ENCODE peak calls at places on chromosomes 6 and 20, in five cellular contexts. X is left ventricle myocardium inferior, P is cardiac muscle cell, F is hepatocyte, M is endothelial cell. Z is an unnamed sample.

GRCh38 chr6:111057074-111057752 is 30.1 kb upstream of the SLC16A10 start:
- DNase-seq in X (no peak), P (peak; percentile 67), F (peak; percentile 63), M (peak; percentile 23), Z (no peak)

GRCh38 chr6:22112490-22112889 is 184.3 kb downstream of the PRL start:
- DNase-seq in X (no peak), P (peak; percentile 80), F (peak; percentile 11), M (no peak), Z (no peak)

GRCh38 chr20:25103526-25103925 is 21.6 kb upstream of the VSX1 start:
- DNase-seq in X (no peak), P (no peak), F (no peak), M (no peak), Z (no peak)

GRCh38 chr6:139474145-139475108 is 100.0 kb upstream of the CITED2 start:
- DNase-seq in X (no peak), P (peak; percentile 76), F (peak; percentile 33), M (no peak), Z (no peak)

GRCh38 chr6:84860954-84861353 is 96.6 kb upstream of the TBX18 start:
- DNase-seq in X (no peak), P (no peak), F (no peak), M (no peak), Z (no peak)

GRCh38 chr6:158611600-158612041 is 32.9 kb downstream of the DYNLT1 start:
- DNase-seq in X (no peak), P (peak; percentile 41), F (peak; percentile 73), M (no peak), Z (no peak)

GRCh38 chr6:111894951-111895350 is 21.7 kb upstream of the FYN start:
- DNase-seq in X (no peak), P (peak; percentile 33), F (no peak), M (no peak), Z (no peak)

GRCh38 chr6:9233226-9233625 is 797.9 kb upstream of the SLC35B3 start:
- DNase-seq in X (no peak), P (no peak), F (peak; percentile 12), M (no peak), Z (no peak)

GRCh38 chr6:147793871-147794643 is 285.6 kb downstream of the SAMD5 start:
- DNase-seq in X (no peak), P (no peak), F (no peak), M (no peak), Z (no peak)

GRCh38 chr6:389143-389542 is 2.4 kb upstream of the IRF4 start:
- DNase-seq in X (no peak), P (no peak), F (no peak), M (no peak), Z (no peak)

GRCh38 chr6:388202-388903 is 3.2 kb upstream of the IRF4 start:
- DNase-seq in X (no peak), P (peak; percentile 27), F (no peak), M (no peak), Z (no peak)

GRCh38 chr6:390914-391558 is 516 bp upstream of the IRF4 start:
- DNase-seq in X (no peak), P (no peak), F (no peak), M (no peak), Z (no peak)

GRCh38 chr6:391559-392440 is at the start of gene IRF4:
- DNase-seq in X (no peak), P (no peak), F (no peak), M (peak; percentile 22), Z (no peak)

DNA sequence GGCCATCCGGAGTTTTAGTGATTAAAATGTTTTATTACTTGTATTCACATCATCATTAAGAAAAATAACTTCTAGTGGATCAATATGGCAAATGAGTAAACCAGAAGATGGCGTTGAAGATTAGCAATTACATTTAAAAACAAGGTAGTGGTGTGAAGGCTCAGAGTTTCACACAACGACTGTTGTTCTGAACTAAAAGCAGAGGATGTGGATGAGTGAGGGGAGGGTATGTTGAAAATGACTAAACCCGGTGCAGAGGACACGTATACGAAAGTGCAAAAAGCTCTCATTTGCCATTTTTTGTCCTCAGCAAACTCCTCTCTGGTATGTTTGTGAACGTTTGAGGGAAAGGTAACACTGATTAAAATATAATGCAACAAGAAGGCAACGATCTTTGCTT is 1.9 kb upstream of the IRF4 start:
- DNase-seq in X (no peak), P (no peak), F (no peak), M (no peak), Z (no peak)
- TF ChIP-seq CTCF in X (no peak), P (no peak), F (no peak), M (no peak), Z (no peak)

DNA sequence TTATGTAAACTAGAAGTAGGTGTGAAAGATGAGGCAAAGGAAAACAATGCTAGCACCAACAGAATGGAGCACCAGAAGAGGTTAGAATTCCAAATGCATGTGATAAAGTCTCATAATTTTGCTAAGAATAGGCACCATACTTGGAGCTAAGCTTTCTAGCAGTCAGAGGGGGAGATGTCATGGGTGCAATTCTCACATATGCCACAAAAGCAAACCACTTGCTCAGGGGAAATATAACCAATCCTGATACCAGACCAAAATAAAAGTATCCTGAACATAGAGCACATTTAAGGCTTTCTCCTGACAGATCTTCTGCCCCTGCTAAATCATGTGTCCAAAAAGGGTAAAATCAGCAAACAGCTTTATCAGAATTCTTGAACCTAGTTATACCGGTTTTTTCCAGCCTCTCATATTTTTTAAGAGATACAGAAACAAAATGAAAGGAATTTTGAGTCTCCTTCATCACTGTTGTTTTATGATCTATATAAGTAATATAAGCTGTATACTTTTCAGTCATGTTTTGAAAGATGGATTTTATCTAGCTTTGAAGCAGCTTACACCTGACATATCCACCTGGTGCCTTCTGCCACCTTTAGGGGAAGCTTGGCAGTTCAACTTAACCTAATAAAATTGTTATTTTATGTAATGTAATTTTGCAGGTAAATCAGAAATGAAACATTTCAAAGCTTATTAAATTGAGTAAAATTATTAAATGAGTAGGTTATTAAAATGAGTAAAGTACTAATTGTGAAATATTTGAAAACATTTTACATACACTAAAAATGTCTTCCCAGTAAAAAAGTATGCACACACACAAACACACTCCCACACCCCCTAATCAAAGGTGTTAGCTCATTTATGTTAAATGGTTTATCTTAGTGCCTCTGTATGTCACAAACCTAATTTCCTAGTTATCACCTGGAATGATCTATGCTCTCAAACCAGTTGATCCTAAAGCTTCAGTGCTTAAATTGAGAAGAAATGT is 2.8 kb downstream of the SPO11 start:
- DNase-seq in X (no peak), P (no peak), F (peak; percentile 43), M (no peak), Z (no peak)
- TF ChIP-seq CTCF in X (no peak), P (no peak), F (peak; percentile 55), M (peak; percentile 23), Z (peak; percentile 69)

GRCh38 chr20:35478804-35479472 is 23.5 kb downstream of the CEP250 start:
- DNase-seq in X (no peak), P (peak; percentile 13), F (no peak), M (peak; percentile 57), Z (peak; percentile 14)
- TF ChIP-seq CTCF in X (no peak), P (no peak), F (no peak), M (no peak), Z (peak; percentile 19)

DNA sequence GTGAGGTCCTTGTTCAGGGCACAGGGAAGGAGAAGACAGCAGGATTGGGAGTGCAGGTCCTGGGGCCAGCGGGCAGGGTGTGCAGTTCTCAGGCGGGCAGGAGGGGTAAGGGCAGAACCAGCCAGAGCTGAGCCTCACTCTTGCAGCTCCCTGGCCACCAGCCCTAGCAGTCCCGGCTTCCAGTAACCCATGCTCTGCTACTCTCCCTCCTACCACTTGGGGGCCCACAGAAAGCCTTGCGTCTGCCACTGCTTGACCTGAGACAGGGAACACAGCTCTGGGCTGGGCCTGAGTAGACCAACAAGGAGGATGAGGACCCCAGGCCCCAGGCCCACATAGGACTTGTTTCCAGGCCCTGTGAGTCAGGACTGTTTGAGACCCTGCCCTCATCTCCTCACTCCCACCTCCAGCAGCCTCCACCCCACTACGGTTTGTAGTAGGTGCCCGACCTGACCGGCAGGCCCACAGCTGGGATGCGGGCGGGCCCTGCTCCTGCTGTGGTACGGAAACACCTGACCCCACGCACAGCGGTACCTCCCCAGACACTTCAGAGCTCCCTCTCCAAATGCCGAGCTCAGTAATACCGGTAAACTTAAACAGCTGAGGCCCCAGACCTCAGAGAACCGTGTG is 39.2 kb downstream of the KCNK5 start:
- DNase-seq in X (peak; percentile 25), P (peak; percentile 27), F (peak; percentile 74), M (peak; percentile 71), Z (peak; percentile 44)
- TF ChIP-seq CTCF in X (peak; percentile 58), P (peak; percentile 42), F (peak; percentile 43), M (peak; percentile 53), Z (peak; percentile 60)

GRCh38 chr6:1590580-1590979 is 19.1 kb upstream of the FOXC1 start:
- DNase-seq in X (no peak), P (no peak), F (no peak), M (no peak), Z (no peak)
- TF ChIP-seq CTCF in X (no peak), P (no peak), F (no peak), M (no peak), Z (no peak)

GRCh38 chr6:33762713-33763112 is 16.0 kb upstream of the IP6K3 start:
- DNase-seq in X (no peak), P (peak; percentile 48), F (no peak), M (no peak), Z (no peak)

GRCh38 chr6:33766921-33767700 is 20.4 kb upstream of the IP6K3 start:
- DNase-seq in X (no peak), P (no peak), F (no peak), M (no peak), Z (no peak)

GRCh38 chr6:33763483-33763882 is 16.8 kb upstream of the IP6K3 start:
- DNase-seq in X (no peak), P (peak; percentile 65), F (no peak), M (no peak), Z (no peak)

GRCh38 chr6:33764036-33764435 is 17.3 kb upstream of the IP6K3 start:
- DNase-seq in X (no peak), P (no peak), F (no peak), M (no peak), Z (no peak)

DNA sequence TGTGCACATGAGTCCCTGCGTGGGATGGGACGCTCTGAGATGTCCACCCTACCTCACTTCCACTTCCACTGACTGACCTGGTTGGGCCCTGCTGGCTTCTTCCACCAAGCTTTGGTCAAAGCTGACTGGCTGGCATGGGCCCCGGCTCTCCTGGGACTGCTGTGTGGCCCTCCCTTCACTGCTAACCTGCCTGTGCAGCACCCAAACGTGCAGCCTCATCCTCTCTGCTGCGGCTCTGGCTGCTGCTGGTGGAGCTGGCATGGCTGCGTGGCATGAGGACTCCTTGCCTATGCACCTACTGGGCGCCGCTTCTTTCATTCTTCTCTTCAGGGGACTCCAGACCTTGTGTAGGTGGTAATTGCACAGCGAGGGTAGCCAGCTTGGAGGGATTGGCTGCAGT is 18.7 kb upstream of the IP6K3 start:
- DNase-seq in X (no peak), P (no peak), F (no peak), M (no peak), Z (no peak)
- TF ChIP-seq CTCF in X (no peak), P (no peak), F (no peak), M (no peak), Z (no peak)

DNA sequence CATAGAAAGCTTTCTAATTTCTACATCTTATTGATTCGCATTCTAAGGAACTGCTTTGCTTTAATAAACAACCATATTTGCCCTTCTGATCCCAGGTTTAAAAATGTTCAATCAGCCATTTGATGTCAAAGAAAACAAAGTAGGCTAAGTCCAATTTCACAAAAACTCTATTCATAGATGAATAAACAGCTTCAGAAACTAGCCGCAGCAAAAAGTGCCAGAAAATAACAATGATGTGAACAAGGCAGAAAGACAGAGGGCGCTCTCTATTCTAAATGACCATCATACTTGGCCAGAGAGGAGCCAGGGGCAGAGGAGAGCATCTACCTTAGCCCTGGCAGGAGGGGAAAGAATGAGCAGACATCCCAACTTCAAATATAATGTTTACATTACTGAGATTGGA is 9.7 kb downstream of the CNKSR3 start:
- DNase-seq in X (no peak), P (peak; percentile 21), F (peak; percentile 34), M (no peak), Z (no peak)
- TF ChIP-seq CTCF in X (peak; percentile 54), P (peak; percentile 53), F (peak; percentile 47), M (peak; percentile 34), Z (peak; percentile 48)

Z was measured in neural crest cell.